ENCODE peak calls at places on chromosome 1, in six cellular contexts. N is fibroblast of lung, R is foreskin keratinocyte, W is activated B cell treated with CpG ODN at 0.5 μM for 24 hours, U is K562, L is WTC11. X is an unnamed sample.

GRCh38 chr1:228226956-228227791 is 19.3 kb downstream of the OBSCN start:
- DNase-seq in N (peak), R (no peak), W (no peak), U (peak), L (no peak), X (no peak)

GRCh38 chr1:26477446-26478152 is 5.4 kb downstream of the HMGN2 start:
- DNase-seq in N (peak), R (no peak), W (no peak), U (peak), L (no peak), X (no peak)

GRCh38 chr1:26083246-26083645 is 15.8 kb upstream of the TRIM63 start:
- DNase-seq in N (peak), R (no peak), W (no peak), U (no peak), L (no peak), X (no peak)

GRCh38 chr1:180270767-180271639 is 40.9 kb downstream of the LHX4 start:
- DNase-seq in N (peak), R (peak), W (no peak), U (peak), L (no peak), X (no peak)

GRCh38 chr1:118396824-118397530 is 211.9 kb upstream of the SPAG17 start:
- DNase-seq in N (peak), R (no peak), W (no peak), U (no peak), L (no peak), X (no peak)

GRCh38 chr1:95035536-95035935 is 37.2 kb downstream of the ALG14 start:
- DNase-seq in N (peak), R (peak), W (no peak), U (no peak), L (no peak), X (no peak)

GRCh38 chr1:204350857-204351573 is 8.7 kb downstream of the PLEKHA6 start:
- DNase-seq in N (peak), R (no peak), W (no peak), U (peak), L (peak), X (peak)

GRCh38 chr1:42934111-42934510 is 24.6 kb downstream of the SLC2A1 start:
- DNase-seq in N (no peak), R (peak), W (peak), U (no peak), L (no peak), X (no peak)

GRCh38 chr1:76240321-76240720 is 165.8 kb downstream of the ST6GALNAC3 start:
- DNase-seq in N (peak), R (peak), W (no peak), U (no peak), L (no peak), X (no peak)

GRCh38 chr1:184019066-184019465 is 18.5 kb downstream of the COLGALT2 start:
- DNase-seq in N (no peak), R (no peak), W (no peak), U (no peak), L (no peak), X (no peak)

GRCh38 chr1:171177261-171177660 is 7.8 kb upstream of the FMO2 start:
- DNase-seq in N (no peak), R (no peak), W (no peak), U (no peak), L (no peak), X (no peak)

GRCh38 chr1:157403203-157403602 is 149.1 kb downstream of the FCRL5 start:
- DNase-seq in N (no peak), R (peak), W (no peak), U (no peak), L (peak), X (no peak)

GRCh38 chr1:7703321-7704213 is 67.5 kb upstream of the VAMP3 start:
- DNase-seq in N (no peak), R (no peak), W (no peak), U (peak), L (peak), X (peak)

GRCh38 chr1:183472488-183473285 is at the start of gene SMG7:
- DNase-seq in N (peak), R (no peak), W (no peak), U (peak), L (no peak), X (peak)

GRCh38 chr1:185284106-185284505 is 32.9 kb downstream of the IVNS1ABP start:
- DNase-seq in N (no peak), R (no peak), W (no peak), U (peak), L (no peak), X (no peak)

GRCh38 chr1:2540816-2541492 is 10.9 kb upstream of the HES5 start:
- DNase-seq in N (no peak), R (no peak), W (no peak), U (peak), L (peak), X (no peak)

GRCh38 chr1:55635856-55636255 is 420.7 kb upstream of the USP24 start:
- DNase-seq in N (peak), R (no peak), W (no peak), U (no peak), L (no peak), X (no peak)

DNA sequence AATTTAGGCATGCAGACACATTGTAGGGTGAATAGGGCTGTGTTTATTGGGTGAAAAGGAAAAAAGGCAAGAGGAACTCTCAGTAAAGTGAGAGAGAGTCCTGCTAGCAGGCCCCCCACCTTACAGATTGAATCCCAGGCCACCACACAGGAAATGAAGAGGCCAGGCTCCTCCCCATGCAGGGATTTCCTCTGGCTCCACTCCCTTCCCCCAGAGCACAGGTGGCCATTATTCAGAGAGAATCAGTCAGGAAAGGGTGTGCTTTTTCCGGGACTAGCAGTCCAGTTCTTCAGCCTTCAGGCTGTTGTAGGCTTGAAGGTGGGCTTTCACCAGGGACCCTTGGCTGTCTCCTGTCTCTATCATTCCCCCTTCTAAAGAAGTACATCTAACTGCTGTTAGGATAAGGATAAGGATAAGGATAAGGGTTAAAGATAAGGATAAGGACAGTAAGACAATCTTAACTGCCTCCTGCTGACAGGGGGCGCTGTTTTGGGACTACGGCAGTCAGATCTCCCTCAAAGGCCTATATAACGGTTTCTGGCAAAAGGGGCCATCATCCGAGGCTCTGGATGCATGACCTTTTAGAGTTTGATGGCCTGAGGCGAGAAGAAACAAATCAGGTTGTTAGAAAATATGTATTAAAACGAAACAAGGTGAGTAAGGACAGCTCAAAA is 26.3 kb downstream of the ZNF648 start:
- DNase-seq in N (no peak), R (no peak), W (no peak), U (no peak), L (peak), X (no peak)
- TF ChIP-seq CTCF in N (no peak), R (peak), W (no peak), U (peak), L (peak), X (no peak)

DNA sequence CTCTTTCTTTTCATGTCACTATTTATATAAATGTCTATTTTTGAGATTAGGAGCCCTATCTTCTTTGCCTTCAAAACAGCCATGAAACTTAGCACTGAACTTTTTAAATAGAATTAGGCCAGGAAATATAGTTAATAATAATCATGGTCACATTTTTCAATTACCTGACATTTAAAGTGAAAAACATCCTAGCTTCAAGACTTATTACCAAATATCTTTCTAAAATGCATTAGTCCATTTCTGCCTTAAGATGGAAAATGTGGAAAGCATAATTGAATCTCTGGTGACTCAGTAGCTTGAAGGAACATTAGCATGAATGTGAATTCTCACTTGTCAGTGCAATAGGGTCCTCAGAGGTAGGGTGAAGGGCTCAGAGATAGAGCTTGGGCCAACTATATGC is 18.7 kb upstream of the RGS4 start:
- DNase-seq in N (no peak), R (no peak), W (no peak), U (no peak), L (no peak), X (no peak)
- TF ChIP-seq CTCF in N (no peak), R (no peak), W (no peak), U (no peak), L (no peak), X (no peak)

GRCh38 chr1:201622353-201622752 is 83.4 kb downstream of the NAV1 start:
- DNase-seq in N (no peak), R (no peak), W (no peak), U (no peak), L (no peak), X (no peak)

GRCh38 chr1:201626629-201627275 is 87.8 kb downstream of the NAV1 start:
- DNase-seq in N (no peak), R (no peak), W (no peak), U (no peak), L (no peak), X (no peak)

GRCh38 chr1:201625711-201626300 is 86.9 kb downstream of the NAV1 start:
- DNase-seq in N (peak), R (no peak), W (no peak), U (no peak), L (no peak), X (no peak)

GRCh38 chr1:201622824-201623223 is 83.9 kb downstream of the NAV1 start:
- DNase-seq in N (no peak), R (no peak), W (no peak), U (no peak), L (no peak), X (no peak)

GRCh38 chr1:201624741-201625646 is 86.1 kb downstream of the NAV1 start:
- DNase-seq in N (peak), R (peak), W (no peak), U (no peak), L (no peak), X (no peak)
- TF ChIP-seq CTCF in N (peak), R (no peak), W (no peak), U (no peak), L (no peak), X (no peak)

GRCh38 chr1:242189591-242189990 is 190.7 kb upstream of the MAP1LC3C start:
- DNase-seq in N (no peak), R (no peak), W (no peak), U (peak), L (peak), X (no peak)
- TF ChIP-seq CTCF in N (no peak), R (peak), W (no peak), U (peak), L (no peak), X (no peak)

GRCh38 chr1:195376190-195376589 is 1232.0 kb downstream of the KCNT2 start:
- DNase-seq in N (peak), R (peak), W (no peak), U (no peak), L (no peak), X (no peak)
- TF ChIP-seq CTCF in N (no peak), R (peak), W (no peak), U (no peak), L (peak), X (no peak)